ENCODE peak calls at places on chromosomes 2 and 18, in ten cellular contexts. Z is coronary artery; P is body of pancreas; X is left lung; S is endothelial cell of umbilical vein; R is CD8-positive, alpha-beta T cell; J is astrocyte of the spinal cord; N is GM23338; O is A549; C is stomach. K is an unnamed sample.

GRCh38 chr2:237879991-237880560 is 20.7 kb downstream of the RAMP1 start:
- DNase-seq in Z (no peak), P (peak), X (no peak), S (no peak), R (no peak), J (no peak), N (no peak), O (no peak), C (no peak), K (no peak)

GRCh38 chr2:226515344-226516055 is 284.1 kb downstream of the IRS1 start:
- DNase-seq in Z (no peak), P (no peak), X (no peak), S (no peak), R (no peak), J (peak), N (no peak), O (no peak), C (no peak), K (no peak)

GRCh38 chr18:1296237-1296636 is 391.6 kb downstream of the ADCYAP1 start:
- DNase-seq in Z (no peak), P (no peak), X (no peak), S (no peak), R (no peak), J (no peak), N (peak), O (no peak), C (no peak), K (no peak)

GRCh38 chr2:96523659-96524481 is 12.7 kb upstream of the ARID5A start:
- DNase-seq in Z (no peak), P (no peak), X (no peak), S (no peak), R (no peak), J (no peak), N (no peak), O (no peak), C (no peak), K (peak)

GRCh38 chr2:86592547-86593230 is 29.4 kb upstream of the CHMP3 start:
- DNase-seq in Z (no peak), P (no peak), X (no peak), S (no peak), R (no peak), J (no peak), N (no peak), O (no peak), C (no peak), K (no peak)

GRCh38 chr2:181570833-181571661 is 85.9 kb downstream of the CERKL start:
- DNase-seq in Z (no peak), P (no peak), X (no peak), S (peak), R (no peak), J (peak), N (no peak), O (no peak), C (no peak), K (no peak)

GRCh38 chr2:150567771-150568278 is 80.4 kb upstream of the RND3 start:
- DNase-seq in Z (no peak), P (no peak), X (no peak), S (peak), R (no peak), J (no peak), N (no peak), O (no peak), C (no peak), K (no peak)

GRCh38 chr18:56168049-56168781 is 470.2 kb downstream of the TXNL1 start:
- DNase-seq in Z (no peak), P (peak), X (no peak), S (peak), R (no peak), J (peak), N (peak), O (no peak), C (no peak), K (no peak)

GRCh38 chr18:40904295-40904694 is 1050.7 kb upstream of the PIK3C3 start:
- DNase-seq in Z (no peak), P (no peak), X (no peak), S (no peak), R (no peak), J (peak), N (no peak), O (no peak), C (no peak), K (no peak)

GRCh38 chr2:166090900-166091299 is 36.9 kb downstream of the SCN1A start:
- DNase-seq in Z (no peak), P (no peak), X (no peak), S (no peak), R (no peak), J (peak), N (no peak), O (no peak), C (no peak), K (no peak)

GRCh38 chr2:223995569-223995968 is 38.3 kb downstream of the MRPL44 start:
- DNase-seq in Z (no peak), P (no peak), X (no peak), S (no peak), R (no peak), J (peak), N (no peak), O (no peak), C (no peak), K (no peak)

GRCh38 chr2:23497063-23497462 is 112.1 kb downstream of the KLHL29 start:
- DNase-seq in Z (no peak), P (no peak), X (peak), S (peak), R (no peak), J (peak), N (peak), O (no peak), C (no peak), K (no peak)

GRCh38 chr2:210938228-210938627 is 381.8 kb downstream of the CPS1 start:
- DNase-seq in Z (no peak), P (no peak), X (no peak), S (no peak), R (no peak), J (peak), N (peak), O (no peak), C (no peak), K (no peak)

GRCh38 chr2:185074156-185074555 is 475.8 kb downstream of the ZNF804A start:
- DNase-seq in Z (no peak), P (no peak), X (no peak), S (no peak), R (no peak), J (no peak), N (no peak), O (no peak), C (no peak), K (no peak)

GRCh38 chr2:195837987-195838386 is 181.0 kb downstream of the SLC39A10 start:
- DNase-seq in Z (no peak), P (no peak), X (no peak), S (no peak), R (no peak), J (no peak), N (no peak), O (no peak), C (no peak), K (no peak)

GRCh38 chr2:71502941-71503738 is 49.8 kb downstream of the DYSF start:
- DNase-seq in Z (no peak), P (no peak), X (no peak), S (no peak), R (no peak), J (no peak), N (no peak), O (no peak), C (no peak), K (no peak)

GRCh38 chr2:209772316-209772715 is 684 bp downstream of the UNC80 start:
- DNase-seq in Z (no peak), P (no peak), X (no peak), S (no peak), R (no peak), J (no peak), N (peak), O (no peak), C (no peak), K (no peak)

GRCh38 chr2:96806468-96807126 is 9.5 kb upstream of the CNNM3 start:
- DNase-seq in Z (no peak), P (peak), X (no peak), S (no peak), R (peak), J (no peak), N (no peak), O (no peak), C (no peak), K (no peak)

GRCh38 chr2:3263487-3263886 is 114.1 kb downstream of the EIPR1 start:
- DNase-seq in Z (no peak), P (no peak), X (no peak), S (no peak), R (no peak), J (no peak), N (no peak), O (no peak), C (no peak), K (no peak)

GRCh38 chr2:226185613-226186211 is 613.9 kb downstream of the IRS1 start:
- DNase-seq in Z (no peak), P (no peak), X (no peak), S (no peak), R (no peak), J (peak), N (no peak), O (peak), C (no peak), K (no peak)

GRCh38 chr2:34102359-34102758 is 503.3 kb upstream of the FAM98A start:
- DNase-seq in Z (no peak), P (no peak), X (no peak), S (peak), R (no peak), J (peak), N (no peak), O (no peak), C (no peak), K (no peak)

GRCh38 chr2:234635284-234635683 is 138.4 kb upstream of the ARL4C start:
- DNase-seq in Z (no peak), P (no peak), X (no peak), S (peak), R (no peak), J (no peak), N (no peak), O (no peak), C (no peak), K (no peak)

GRCh38 chr2:1561793-1562521 is 148.7 kb downstream of the TPO start:
- DNase-seq in Z (no peak), P (no peak), X (no peak), S (no peak), R (no peak), J (no peak), N (no peak), O (no peak), C (no peak), K (no peak)

GRCh38 chr2:110771549-110772382 is 39.4 kb downstream of the ACOXL start:
- DNase-seq in Z (no peak), P (no peak), X (no peak), S (no peak), R (no peak), J (no peak), N (peak), O (no peak), C (no peak), K (no peak)
- TF ChIP-seq CTCF in Z (no peak), P (no peak), X (no peak), S (no peak), R (no peak), J (no peak), N (no peak), O (no peak), C (no peak), K (no peak)

GRCh38 chr2:15890936-15891905 is 49.1 kb upstream of the MYCN start:
- DNase-seq in Z (no peak), P (no peak), X (no peak), S (peak), R (no peak), J (no peak), N (peak), O (no peak), C (no peak), K (no peak)

GRCh38 chr2:15893689-15894325 is 46.5 kb upstream of the MYCN start:
- DNase-seq in Z (no peak), P (no peak), X (no peak), S (no peak), R (no peak), J (no peak), N (no peak), O (no peak), C (no peak), K (peak)

GRCh38 chr2:15892575-15892974 is 47.8 kb upstream of the MYCN start:
- DNase-seq in Z (no peak), P (no peak), X (no peak), S (no peak), R (no peak), J (no peak), N (no peak), O (no peak), C (no peak), K (no peak)

GRCh38 chr2:15894459-15895144 is 45.7 kb upstream of the MYCN start:
- DNase-seq in Z (no peak), P (no peak), X (no peak), S (no peak), R (no peak), J (no peak), N (no peak), O (no peak), C (no peak), K (no peak)

GRCh38 chr2:15893085-15893484 is 47.3 kb upstream of the MYCN start:
- DNase-seq in Z (no peak), P (no peak), X (no peak), S (no peak), R (no peak), J (no peak), N (no peak), O (no peak), C (no peak), K (no peak)
- TF ChIP-seq CTCF in Z (no peak), P (no peak), X (no peak), S (no peak), R (no peak), J (no peak), N (no peak), O (no peak), C (no peak), K (no peak)

GRCh38 chr2:11758639-11759038 is 12.2 kb downstream of the LPIN1 start:
- DNase-seq in Z (no peak), P (no peak), X (no peak), S (no peak), R (no peak), J (no peak), N (no peak), O (no peak), C (no peak), K (no peak)
- TF ChIP-seq CTCF in Z (no peak), P (no peak), X (no peak), S (no peak), R (no peak), J (no peak), N (no peak), O (no peak), C (no peak), K (no peak)

GRCh38 chr2:120110507-120110906 is 97.6 kb downstream of the EPB41L5 start:
- DNase-seq in Z (no peak), P (no peak), X (peak), S (no peak), R (no peak), J (no peak), N (no peak), O (no peak), C (no peak), K (no peak)

GRCh38 chr2:120109186-120110061 is 96.5 kb downstream of the EPB41L5 start:
- DNase-seq in Z (no peak), P (no peak), X (no peak), S (peak), R (no peak), J (peak), N (no peak), O (peak), C (no peak), K (no peak)

GRCh38 chr2:120108749-120109148 is 95.9 kb downstream of the EPB41L5 start:
- DNase-seq in Z (no peak), P (no peak), X (no peak), S (peak), R (no peak), J (peak), N (no peak), O (no peak), C (no peak), K (no peak)

GRCh38 chr2:120111193-120111592 is 98.3 kb downstream of the EPB41L5 start:
- DNase-seq in Z (no peak), P (no peak), X (no peak), S (no peak), R (no peak), J (no peak), N (no peak), O (no peak), C (no peak), K (no peak)

DNA sequence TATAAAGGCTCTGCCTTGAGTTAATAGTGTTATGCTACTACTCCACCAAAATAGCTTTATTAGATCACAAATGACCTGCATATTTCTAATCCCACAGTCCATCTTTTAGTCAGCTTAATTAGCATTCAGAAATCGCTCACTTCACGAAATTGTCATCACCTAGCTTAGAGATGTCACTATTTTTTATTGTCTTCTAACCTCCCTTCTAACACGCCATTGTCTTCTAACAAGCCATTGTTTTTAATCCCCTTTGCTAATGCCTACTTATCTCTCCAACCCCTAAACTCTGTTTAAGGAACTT is 97.1 kb downstream of the EPB41L5 start:
- DNase-seq in Z (no peak), P (no peak), X (no peak), S (no peak), R (no peak), J (no peak), N (no peak), O (no peak), C (no peak), K (no peak)
- TF ChIP-seq CTCF in Z (no peak), P (no peak), X (no peak), S (no peak), R (no peak), J (no peak), N (no peak), O (peak), C (no peak), K (peak)

GRCh38 chr2:74675090-74675489 is 21.0 kb downstream of the SEMA4F start:
- DNase-seq in Z (no peak), P (no peak), X (no peak), S (no peak), R (no peak), J (no peak), N (peak), O (no peak), C (no peak), K (no peak)
- TF ChIP-seq CTCF in Z (no peak), P (no peak), X (no peak), S (no peak), R (no peak), J (peak), N (peak), O (no peak), C (no peak), K (peak)

GRCh38 chr2:197183355-197183754 is 127.2 kb downstream of the ANKRD44 start:
- DNase-seq in Z (no peak), P (no peak), X (no peak), S (no peak), R (no peak), J (peak), N (no peak), O (no peak), C (no peak), K (no peak)
- TF ChIP-seq CTCF in Z (no peak), P (no peak), X (no peak), S (no peak), R (no peak), J (no peak), N (no peak), O (no peak), C (no peak), K (no peak)

K was measured in type B pancreatic cell.